ENCODE peak calls at places on chromosomes 5 and 9, in nine cellular contexts. S, R, O, A, U, C, Q, W and V are unnamed samples.

GRCh38 chr5:41869739-41870620 is at the start of gene OXCT1:
- DNase-seq in U (peak), S (peak), C (peak), A (peak), Q (peak), W (peak), O (peak), R (peak), V (peak)

GRCh38 chr5:131379071-131379538 is 115.3 kb downstream of the CDC42SE2 start:
- DNase-seq in R (peak), S (no peak), W (no peak), Q (no peak), O (peak), C (no peak), A (no peak), U (no peak), V (no peak)

GRCh38 chr5:115541586-115541985 is 3.0 kb downstream of the FEM1C start:
- DNase-seq in O (no peak), Q (no peak), A (no peak), C (no peak), S (no peak), R (no peak), W (no peak), U (no peak), V (no peak)

GRCh38 chr5:127994087-127994660 is 89.4 kb upstream of the SLC12A2 start:
- DNase-seq in A (no peak), C (no peak), Q (no peak), R (no peak), O (no peak), U (no peak), S (no peak), W (no peak), V (no peak)

GRCh38 chr5:128015978-128016377 is 67.6 kb upstream of the SLC12A2 start:
- DNase-seq in A (no peak), W (no peak), C (no peak), O (no peak), R (no peak), S (no peak), U (no peak), Q (no peak), V (no peak)

GRCh38 chr5:150135557-150135956 is 20.1 kb downstream of the PDGFRB start:
- DNase-seq in Q (no peak), W (no peak), U (no peak), A (no peak), S (no peak), C (no peak), R (no peak), O (no peak), V (no peak)

GRCh38 chr5:115573133-115573532 is 28.6 kb upstream of the FEM1C start:
- DNase-seq in W (no peak), C (no peak), A (no peak), U (no peak), Q (no peak), O (no peak), S (no peak), R (no peak), V (no peak)

GRCh38 chr5:57626703-57627102 is 144.1 kb upstream of the ACTBL2 start:
- DNase-seq in R (no peak), W (no peak), Q (no peak), C (no peak), U (no peak), A (no peak), S (no peak), O (no peak), V (no peak)

GRCh38 chr9:137365552-137366444 is 57.2 kb downstream of the EXD3 start:
- DNase-seq in A (no peak), U (no peak), Q (no peak), S (no peak), O (no peak), W (no peak), C (no peak), R (no peak), V (no peak)

GRCh38 chr5:181109489-181110013 is 21.4 kb downstream of the OR2V1 start:
- DNase-seq in W (no peak), A (no peak), S (no peak), U (no peak), C (no peak), R (no peak), Q (no peak), O (no peak), V (no peak)

GRCh38 chr5:73917433-73917832 is 291.4 kb downstream of the ARHGEF28 start:
- DNase-seq in U (no peak), C (no peak), W (no peak), A (no peak), S (peak), O (no peak), Q (no peak), R (no peak), V (no peak)

GRCh38 chr5:151682751-151683331 is 3.9 kb downstream of the SPARC start:
- DNase-seq in O (no peak), C (no peak), R (no peak), A (no peak), S (no peak), W (no peak), U (no peak), Q (no peak), V (no peak)

GRCh38 chr5:110785356-110785755 is 46.5 kb downstream of the SLC25A46 start:
- DNase-seq in Q (no peak), A (no peak), W (no peak), R (no peak), C (no peak), U (no peak), S (no peak), O (no peak), V (no peak)

GRCh38 chr9:99472240-99472915 is 250.3 kb downstream of the SEC61B start:
- DNase-seq in O (no peak), W (no peak), R (no peak), U (no peak), A (no peak), C (no peak), Q (no peak), S (no peak), V (no peak)

GRCh38 chr9:108014353-108014752 is 524.8 kb upstream of the KLF4 start:
- DNase-seq in W (no peak), R (no peak), A (no peak), S (no peak), U (no peak), Q (no peak), O (no peak), C (no peak), V (no peak)

GRCh38 chr5:98750693-98751092 is 22.8 kb upstream of the RGMB start:
- DNase-seq in Q (no peak), A (no peak), R (peak), O (no peak), U (no peak), C (no peak), S (no peak), W (no peak), V (no peak)

GRCh38 chr5:118891252-118891651 is 97.1 kb downstream of the DTWD2 start:
- DNase-seq in U (no peak), C (no peak), W (no peak), Q (no peak), O (no peak), S (no peak), A (no peak), R (peak), V (no peak)

GRCh38 chr9:15306068-15306756 is 804 bp downstream of the TTC39B start:
- DNase-seq in O (peak), R (no peak), S (peak), Q (peak), C (peak), W (no peak), U (peak), A (peak), V (no peak)

GRCh38 chr5:175654807-175655206 is 3.1 kb upstream of the HRH2 start:
- DNase-seq in Q (peak), C (no peak), A (no peak), W (no peak), R (no peak), U (no peak), S (no peak), O (no peak), V (no peak)

GRCh38 chr5:10331341-10331796 is 22.1 kb upstream of the MARCHF6 start:
- DNase-seq in Q (peak), U (no peak), O (no peak), R (no peak), S (no peak), W (no peak), C (no peak), A (no peak), V (no peak)

GRCh38 chr5:172188893-172189692 is 1.1 kb upstream of the STK10 start:
- DNase-seq in R (no peak), C (no peak), S (no peak), A (no peak), U (peak), O (no peak), W (no peak), Q (no peak), V (no peak)

GRCh38 chr5:1032011-1032410 is 23.4 kb downstream of the NKD2 start:
- DNase-seq in A (no peak), U (no peak), R (no peak), W (no peak), O (no peak), Q (no peak), S (no peak), C (no peak), V (no peak)

GRCh38 chr9:99134893-99135341 is 30.0 kb downstream of the TGFBR1 start:
- DNase-seq in S (no peak), R (peak), W (no peak), C (no peak), O (no peak), U (no peak), A (no peak), Q (no peak), V (no peak)

GRCh38 chr9:32431940-32432555 is 47.6 kb downstream of the ACO1 start:
- DNase-seq in R (peak), U (peak), Q (no peak), O (peak), W (no peak), A (peak), S (no peak), C (peak), V (peak)

GRCh38 chr5:109479260-109479860 is 69.6 kb upstream of the PJA2 start:
- DNase-seq in A (no peak), R (peak), C (no peak), O (no peak), W (no peak), S (no peak), U (no peak), Q (no peak), V (no peak)

GRCh38 chr5:31048282-31048974 is 145.1 kb upstream of the CDH6 start:
- DNase-seq in C (no peak), S (no peak), R (no peak), Q (no peak), O (no peak), U (no peak), A (no peak), W (no peak), V (no peak)

GRCh38 chr9:100134731-100135130 is 35.7 kb downstream of the INVS start:
- DNase-seq in C (no peak), W (no peak), O (no peak), S (no peak), Q (no peak), R (no peak), A (no peak), U (no peak), V (no peak)

GRCh38 chr5:2173067-2173466 is 290.3 kb upstream of the IRX4 start:
- DNase-seq in R (no peak), W (no peak), S (no peak), A (no peak), Q (no peak), C (no peak), U (no peak), O (no peak), V (no peak)

GRCh38 chr9:73683862-73684591 is 532.4 kb downstream of the ANXA1 start:
- DNase-seq in W (no peak), C (no peak), Q (no peak), U (peak), R (peak), O (no peak), A (peak), S (no peak), V (no peak)

GRCh38 chr5:78591227-78591626 is 57.3 kb downstream of the LHFPL2 start:
- DNase-seq in W (no peak), Q (no peak), O (no peak), U (no peak), R (no peak), A (no peak), C (no peak), S (no peak), V (no peak)

GRCh38 chr9:119091074-119091473 is 278.2 kb downstream of the BRINP1 start:
- DNase-seq in W (no peak), S (no peak), A (no peak), U (no peak), Q (no peak), R (no peak), C (no peak), O (no peak), V (no peak)